ENCODE peak calls at places on chromosome 20, in four cellular contexts. One of them, this sample, is unnamed.

GRCh38 chr20:48090784-48091183 is 305.5 kb upstream of the SULF2 start:
- DNase-seq in caudate nucleus: no peak
- DNase-seq in mesenteric fat pad: no peak
- DNase-seq in fibroblast of mammary gland: no peak
- DNase-seq in this sample: no peak

GRCh38 chr20:57698191-57698866 is 11.5 kb downstream of the PMEPA1 start:
- DNase-seq in caudate nucleus: no peak
- DNase-seq in mesenteric fat pad: no peak
- DNase-seq in fibroblast of mammary gland: peak
- DNase-seq in this sample: peak

GRCh38 chr20:54293526-54293925 is 85.6 kb downstream of the PFDN4 start:
- DNase-seq in caudate nucleus: no peak
- DNase-seq in mesenteric fat pad: no peak
- DNase-seq in fibroblast of mammary gland: no peak
- DNase-seq in this sample: peak

GRCh38 chr20:50464725-50465650 is 45.2 kb upstream of the PTPN1 start:
- DNase-seq in caudate nucleus: no peak
- DNase-seq in mesenteric fat pad: no peak
- DNase-seq in fibroblast of mammary gland: no peak
- DNase-seq in this sample: no peak

GRCh38 chr20:18628330-18628941 is 40.6 kb downstream of the DTD1 start:
- DNase-seq in caudate nucleus: no peak
- DNase-seq in mesenteric fat pad: no peak
- DNase-seq in fibroblast of mammary gland: no peak
- DNase-seq in this sample: no peak

GRCh38 chr20:34815636-34816035 is 9.8 kb downstream of the NCOA6 start:
- DNase-seq in caudate nucleus: no peak
- DNase-seq in mesenteric fat pad: no peak
- DNase-seq in fibroblast of mammary gland: peak
- DNase-seq in this sample: peak

GRCh38 chr20:64131406-64131805 is 24.0 kb upstream of the NPBWR2 start:
- DNase-seq in caudate nucleus: no peak
- DNase-seq in mesenteric fat pad: peak
- DNase-seq in fibroblast of mammary gland: peak
- DNase-seq in this sample: peak

GRCh38 chr20:15673206-15673605 is 900.0 kb downstream of the KIF16B start:
- DNase-seq in caudate nucleus: no peak
- DNase-seq in mesenteric fat pad: no peak
- DNase-seq in fibroblast of mammary gland: peak
- DNase-seq in this sample: peak

GRCh38 chr20:49283703-49284625 is 6.1 kb upstream of the ZNFX1 start:
- DNase-seq in caudate nucleus: no peak
- DNase-seq in mesenteric fat pad: peak
- DNase-seq in fibroblast of mammary gland: no peak
- DNase-seq in this sample: no peak

GRCh38 chr20:34872604-34873224 is at the start of gene GGT7:
- DNase-seq in caudate nucleus: peak
- DNase-seq in mesenteric fat pad: peak
- DNase-seq in fibroblast of mammary gland: peak
- DNase-seq in this sample: peak

GRCh38 chr20:47568019-47568418 is 66.3 kb downstream of the NCOA3 start:
- DNase-seq in caudate nucleus: no peak
- DNase-seq in mesenteric fat pad: no peak
- DNase-seq in fibroblast of mammary gland: peak
- DNase-seq in this sample: peak

GRCh38 chr20:58381627-58382026 is 7.4 kb upstream of the VAPB start:
- DNase-seq in caudate nucleus: no peak
- DNase-seq in mesenteric fat pad: no peak
- DNase-seq in fibroblast of mammary gland: no peak
- DNase-seq in this sample: no peak

GRCh38 chr20:95215-95614 is 7.7 kb downstream of the DEFB125 start:
- DNase-seq in caudate nucleus: no peak
- DNase-seq in mesenteric fat pad: no peak
- DNase-seq in fibroblast of mammary gland: no peak
- DNase-seq in this sample: no peak

GRCh38 chr20:10645205-10645570 is 28.6 kb downstream of the JAG1 start:
- DNase-seq in caudate nucleus: no peak
- DNase-seq in mesenteric fat pad: no peak
- DNase-seq in fibroblast of mammary gland: no peak
- DNase-seq in this sample: no peak

GRCh38 chr20:10547276-10548114 is 112.4 kb downstream of the SLX4IP start:
- DNase-seq in caudate nucleus: no peak
- DNase-seq in mesenteric fat pad: no peak
- DNase-seq in fibroblast of mammary gland: peak
- DNase-seq in this sample: no peak

GRCh38 chr20:25248501-25249172 is 752 bp downstream of the PYGB start:
- DNase-seq in caudate nucleus: peak
- DNase-seq in mesenteric fat pad: no peak
- DNase-seq in fibroblast of mammary gland: peak
- DNase-seq in this sample: peak

GRCh38 chr20:21550587-21550986 is 36.7 kb upstream of the NKX2-2 start:
- DNase-seq in caudate nucleus: no peak
- DNase-seq in mesenteric fat pad: no peak
- DNase-seq in fibroblast of mammary gland: no peak
- DNase-seq in this sample: no peak

GRCh38 chr20:44204156-44204831 is 6.3 kb downstream of the OSER1 start:
- DNase-seq in caudate nucleus: no peak
- DNase-seq in mesenteric fat pad: no peak
- DNase-seq in fibroblast of mammary gland: peak
- DNase-seq in this sample: peak

GRCh38 chr20:11247059-11247630 is 573.3 kb upstream of the JAG1 start:
- DNase-seq in caudate nucleus: no peak
- DNase-seq in mesenteric fat pad: no peak
- DNase-seq in fibroblast of mammary gland: no peak
- DNase-seq in this sample: no peak

GRCh38 chr20:36647194-36648121 is 1.5 kb upstream of the SLA2 start:
- DNase-seq in caudate nucleus: no peak
- DNase-seq in mesenteric fat pad: peak
- DNase-seq in fibroblast of mammary gland: no peak
- DNase-seq in this sample: no peak

GRCh38 chr20:38855356-38855755 is 49.9 kb downstream of the PPP1R16B start:
- DNase-seq in caudate nucleus: no peak
- DNase-seq in mesenteric fat pad: no peak
- DNase-seq in fibroblast of mammary gland: peak
- DNase-seq in this sample: peak

GRCh38 chr20:37395921-37396519 is 50.1 kb downstream of the SRC start:
- DNase-seq in caudate nucleus: no peak
- DNase-seq in mesenteric fat pad: no peak
- DNase-seq in fibroblast of mammary gland: no peak
- DNase-seq in this sample: no peak

GRCh38 chr20:33673411-33674293 is 576 bp downstream of the NECAB3 start:
- DNase-seq in caudate nucleus: no peak
- DNase-seq in mesenteric fat pad: no peak
- DNase-seq in fibroblast of mammary gland: peak
- DNase-seq in this sample: peak

GRCh38 chr20:8043687-8044278 is 24.2 kb upstream of the TMX4 start:
- DNase-seq in caudate nucleus: no peak
- DNase-seq in mesenteric fat pad: no peak
- DNase-seq in fibroblast of mammary gland: peak
- DNase-seq in this sample: peak

GRCh38 chr20:35395728-35396127 is 16.0 kb downstream of the UQCC1 start:
- DNase-seq in caudate nucleus: no peak
- DNase-seq in mesenteric fat pad: no peak
- DNase-seq in fibroblast of mammary gland: peak
- DNase-seq in this sample: peak

GRCh38 chr20:10653593-10654288 is 20.1 kb downstream of the JAG1 start:
- DNase-seq in caudate nucleus: no peak
- DNase-seq in mesenteric fat pad: no peak
- DNase-seq in fibroblast of mammary gland: peak
- DNase-seq in this sample: peak